ENCODE peak calls at places on chromosomes 4 and X, in six cellular contexts. B is prostate gland, C is tibial nerve, I is H9, A is lower lobe of right lung, G is PC-3. P is an unnamed sample. For H3K4me1, the result is how much of the 10 kb centered on the place peaks cover.

GRCh38 chr4:56130609-56131150 is 181.9 kb downstream of the CEP135 start:
- DNase-seq in G (no peak), B (no peak), C (no peak), I (no peak), A (no peak), P (no peak)

GRCh38 chrX:57930051-57930450 is 19.8 kb upstream of the ZXDA start:
- DNase-seq in A (no peak), B (no peak), I (no peak), C (no peak), G (peak), P (no peak)

GRCh38 chrX:38649674-38650647 is 88.6 kb downstream of the TSPAN7 start:
- DNase-seq in G (no peak), A (no peak), I (no peak), B (no peak), C (no peak), P (no peak)

GRCh38 chr4:112358415-112358814 is 61.2 kb downstream of the ALPK1 start:
- DNase-seq in C (no peak), G (no peak), I (no peak), A (no peak), B (no peak), P (no peak)

GRCh38 chrX:154720067-154720466 is 30.8 kb downstream of the GAB3 start:
- DNase-seq in B (no peak), C (no peak), I (no peak), A (no peak), G (peak), P (no peak)

GRCh38 chr4:81566076-81566663 is 94.5 kb upstream of the RASGEF1B start:
- DNase-seq in G (no peak), B (no peak), A (no peak), C (no peak), I (no peak), P (peak)

GRCh38 chr4:148787831-148788477 is 345.7 kb upstream of the NR3C2 start:
- DNase-seq in I (no peak), B (peak), A (no peak), C (no peak), G (peak), P (no peak)

GRCh38 chrX:42920752-42921151 is 142.8 kb upstream of the PPP1R2C start:
- DNase-seq in A (no peak), I (no peak), G (no peak), B (no peak), C (no peak), P (no peak)

GRCh38 chr4:118033148-118034060 is 882 bp upstream of the NDST3 start:
- DNase-seq in B (peak), C (no peak), A (peak), I (peak), G (peak), P (peak)

GRCh38 chrX:13937370-13938052 is 92.2 kb downstream of the GEMIN8 start:
- DNase-seq in G (no peak), I (no peak), C (no peak), B (no peak), A (no peak), P (no peak)

GRCh38 chrX:136158685-136159084 is 11.4 kb downstream of the FHL1 start:
- DNase-seq in C (no peak), A (no peak), I (no peak), B (no peak), G (no peak), P (no peak)

GRCh38 chrX:66676990-66677389 is 38.1 kb upstream of the EDA2R start:
- DNase-seq in C (no peak), I (no peak), G (no peak), A (no peak), B (no peak), P (no peak)

GRCh38 chrX:131058136-131058868 is at the start of gene ARHGAP36:
- DNase-seq in A (no peak), B (no peak), C (no peak), I (peak), G (no peak), P (no peak)

GRCh38 chrX:118216086-118216485 is 99.5 kb upstream of the KLHL13 start:
- DNase-seq in I (no peak), B (no peak), G (peak), A (no peak), C (no peak), P (no peak)

GRCh38 chrX:148885203-148885602 is 384.8 kb downstream of the AFF2 start:
- DNase-seq in G (no peak), B (no peak), A (no peak), I (no peak), C (no peak), P (no peak)

GRCh38 chrX:136168929-136169735 is 21.8 kb downstream of the FHL1 start:
- DNase-seq in B (no peak), A (no peak), G (peak), C (no peak), I (peak), P (peak)

GRCh38 chrX:134607523-134607922 is 50.7 kb downstream of the PLAC1 start:
- DNase-seq in C (no peak), I (no peak), G (no peak), B (no peak), A (no peak), P (no peak)

GRCh38 chrX:29496636-29497180 is 718.7 kb upstream of the MAGEB2 start:
- DNase-seq in A (no peak), B (no peak), I (no peak), G (no peak), C (no peak), P (no peak)

GRCh38 chrX:121254336-121254735 is 206.9 kb downstream of the GLUD2 start:
- DNase-seq in G (peak), C (no peak), B (no peak), A (no peak), I (peak), P (no peak)

GRCh38 chr4:72340803-72341431 is 228.1 kb downstream of the ADAMTS3 start:
- DNase-seq in G (peak), I (no peak), C (no peak), B (no peak), A (no peak), P (no peak)

GRCh38 chrX:16466640-16467432 is 183.1 kb upstream of the S100G start:
- DNase-seq in C (no peak), B (no peak), A (no peak), G (peak), I (no peak), P (no peak)

GRCh38 chrX:118872102-118872566 is 48.5 kb downstream of the ZCCHC12 start:
- DNase-seq in C (no peak), B (peak), A (no peak), G (peak), I (no peak), P (no peak)

GRCh38 chr4:15779789-15780188 is 1.7 kb downstream of the CD38 start:
- DNase-seq in C (no peak), A (no peak), G (no peak), I (no peak), B (no peak), P (no peak)
- H3K4me1 ChIP-seq in C (under half), A (under half), G (under half), I (under half), B (under half), P (under half)

GRCh38 chr4:183183906-183184535 is 85.0 kb downstream of the WWC2 start:
- DNase-seq in C (no peak), G (no peak), A (no peak), B (no peak), I (no peak), P (no peak)
- H3K4me1 ChIP-seq in C (under half), G (under half), A (under half), B (under half), I (under half), P (under half)

GRCh38 chrX:2495595-2495994 is 5.2 kb downstream of the DHRSX start:
- DNase-seq in B (no peak), G (no peak), C (no peak), A (no peak), I (no peak), P (no peak)
- H3K4me1 ChIP-seq in B (under half), G (under half), C (under half), A (under half), I (under half), P (under half)

GRCh38 chr4:150133605-150134004 is 55.4 kb downstream of the DCLK2 start:
- DNase-seq in G (no peak), I (no peak), A (no peak), B (no peak), C (no peak), P (no peak)
- H3K4me1 ChIP-seq in G (under half), I (under half), A (under half), B (under half), C (under half), P (under half)

GRCh38 chr4:83320548-83320947 is 14.1 kb downstream of the HPSE start:
- DNase-seq in I (no peak), G (peak), A (peak), C (peak), B (no peak), P (peak)
- H3K4me1 ChIP-seq in I (under half), G (under half), A (under half), C (under half), B (under half), P (under half)

DNA sequence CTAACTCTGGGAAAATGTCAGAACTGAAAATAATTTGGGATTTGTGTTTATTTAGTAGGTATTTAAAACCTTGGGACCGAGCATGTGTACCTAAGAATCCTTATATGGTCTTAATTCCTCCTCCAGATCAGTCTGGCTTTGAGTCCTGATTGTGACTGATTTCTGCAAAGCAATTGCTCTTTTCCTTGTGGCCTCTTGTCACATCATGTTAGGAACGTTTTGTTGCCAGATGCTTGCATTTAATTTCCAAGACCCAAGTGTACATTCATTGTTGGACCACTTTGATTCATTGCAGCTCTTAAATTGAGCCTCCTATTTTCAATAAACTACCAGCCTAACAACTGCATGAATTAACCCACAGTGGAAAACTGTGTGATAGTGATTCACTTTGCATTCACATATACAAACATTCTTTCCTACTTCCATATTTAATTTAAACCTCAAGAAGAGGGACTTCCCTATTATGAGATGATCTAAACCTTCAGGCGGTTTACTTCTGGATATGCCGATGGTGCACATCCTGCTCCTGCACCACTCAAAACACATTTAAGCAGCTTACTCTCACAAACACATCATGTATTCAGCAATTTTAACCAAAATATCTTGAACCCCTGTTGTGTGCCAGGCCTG is 118.4 kb downstream of the AFF1 start:
- DNase-seq in C (no peak), A (no peak), G (peak), I (no peak), B (no peak), P (no peak)
- H3K4me1 ChIP-seq in C (under half), A (half or more), G (under half), I (under half), B (under half), P (under half)

DNA sequence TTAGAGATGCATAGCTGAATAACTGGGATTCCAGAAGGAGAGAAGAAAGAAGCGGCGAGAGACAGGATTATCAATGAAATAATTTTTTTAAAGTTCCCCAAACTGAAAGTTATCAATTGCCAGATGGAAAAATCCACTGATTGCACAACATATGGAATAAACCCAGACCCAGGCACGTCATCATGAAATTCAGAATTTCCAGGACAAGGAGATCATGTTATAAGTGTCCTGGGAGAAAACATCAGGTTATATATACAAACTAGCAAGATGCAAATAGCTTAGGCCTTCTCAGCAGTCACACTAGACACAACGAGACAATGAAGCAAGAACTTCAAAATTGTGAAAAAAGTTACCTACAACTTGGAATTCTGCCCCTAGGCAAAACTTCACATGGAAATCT is 200.0 kb downstream of the PALLD start:
- DNase-seq in B (no peak), C (no peak), A (no peak), G (no peak), I (no peak), P (no peak)
- H3K4me1 ChIP-seq in B (under half), C (under half), A (under half), G (under half), I (under half), P (under half)

DNA sequence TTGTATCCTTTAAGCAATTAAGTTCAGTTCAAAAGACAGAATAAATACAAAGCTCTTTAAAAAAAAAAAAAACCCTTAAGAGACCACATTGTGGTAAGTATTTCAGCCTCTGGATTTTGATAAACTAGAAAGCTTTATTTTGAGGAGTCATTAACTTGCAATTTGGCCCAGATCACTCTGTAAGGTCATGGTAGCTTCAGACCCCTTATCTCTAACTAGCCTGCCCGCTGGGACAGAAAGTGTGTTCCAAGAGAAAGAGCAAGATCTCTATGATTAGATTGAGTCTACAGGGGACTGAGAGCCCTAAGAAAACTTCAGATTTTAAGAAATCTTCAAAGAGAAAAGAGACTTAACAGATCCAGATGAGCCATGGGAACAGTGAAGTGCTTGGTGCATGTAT is 45.6 kb downstream of the GALNT7 start:
- DNase-seq in A (no peak), I (no peak), B (no peak), G (no peak), C (no peak), P (no peak)
- H3K4me1 ChIP-seq in A (under half), I (under half), B (under half), G (half or more), C (under half), P (under half)

DNA sequence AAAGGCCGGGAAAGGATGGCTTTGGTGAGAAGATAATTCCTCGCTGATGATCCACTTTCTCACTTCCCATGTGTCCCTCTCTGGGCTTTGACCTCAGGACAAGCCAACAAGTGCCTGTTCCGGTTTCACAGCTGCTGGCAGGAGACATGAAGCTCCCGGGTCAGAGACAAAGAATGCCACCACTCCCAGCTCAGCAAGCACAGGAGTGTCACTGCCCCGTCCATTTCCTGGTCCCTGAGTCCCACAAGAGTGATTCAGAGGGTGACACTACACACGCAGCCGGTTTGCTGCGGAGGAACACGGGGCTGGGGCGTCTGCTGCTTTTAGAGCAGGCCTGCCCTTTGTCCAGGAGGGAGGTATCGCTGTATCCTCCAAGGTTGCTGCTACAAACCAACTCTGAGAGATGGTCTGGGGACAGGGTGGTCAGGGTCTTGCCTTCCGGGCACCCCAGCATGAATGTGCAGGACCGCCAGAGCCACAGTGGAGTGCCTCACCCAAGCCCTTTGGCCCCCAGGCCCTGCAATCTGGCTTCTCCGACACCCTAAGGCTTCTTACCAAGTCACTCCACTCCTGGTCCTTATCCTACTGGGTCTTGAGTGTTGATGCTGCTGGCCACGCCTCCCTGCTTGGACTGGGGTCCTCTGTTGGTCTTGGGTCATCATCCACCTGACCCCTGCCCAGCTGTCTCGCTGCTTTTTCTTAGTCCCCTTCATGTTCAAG is 49.5 kb downstream of the CPZ start:
- DNase-seq in A (peak), B (no peak), C (peak), G (no peak), I (no peak), P (no peak)
- H3K4me1 ChIP-seq in A (under half), B (under half), C (under half), G (under half), I (under half), P (under half)